ENCODE peak calls at places on chromosomes 2 and 18, in four cellular contexts. One of them, this sample, is unnamed.

GRCh38 chr2:230968921-230969672 is 26.8 kb upstream of the SPATA3 start:
- DNase-seq in activated CD8-positive, alpha-beta memory T cell treated with anti-CD3 and anti-CD28 coated beads for 24 hours: peak
- DNase-seq in iris pigment epithelial cell: no peak
- DNase-seq in AG08395: no peak
- DNase-seq in this sample: no peak

GRCh38 chr2:65431417-65432226 is 777 bp downstream of the SPRED2 start:
- DNase-seq in activated CD8-positive, alpha-beta memory T cell treated with anti-CD3 and anti-CD28 coated beads for 24 hours: peak
- DNase-seq in iris pigment epithelial cell: peak
- DNase-seq in AG08395: no peak
- DNase-seq in this sample: no peak

GRCh38 chr2:30191831-30192271 is 39.5 kb upstream of the LBH start:
- DNase-seq in activated CD8-positive, alpha-beta memory T cell treated with anti-CD3 and anti-CD28 coated beads for 24 hours: no peak
- DNase-seq in iris pigment epithelial cell: no peak
- DNase-seq in AG08395: no peak
- DNase-seq in this sample: no peak

GRCh38 chr2:111946294-111947114 is 48.1 kb downstream of the MERTK start:
- DNase-seq in activated CD8-positive, alpha-beta memory T cell treated with anti-CD3 and anti-CD28 coated beads for 24 hours: no peak
- DNase-seq in iris pigment epithelial cell: peak
- DNase-seq in AG08395: peak
- DNase-seq in this sample: no peak

GRCh38 chr2:128270306-128271185 is 48.1 kb downstream of the HS6ST1 start:
- DNase-seq in activated CD8-positive, alpha-beta memory T cell treated with anti-CD3 and anti-CD28 coated beads for 24 hours: no peak
- DNase-seq in iris pigment epithelial cell: no peak
- DNase-seq in AG08395: no peak
- DNase-seq in this sample: no peak

GRCh38 chr2:9739508-9739907 is 103.8 kb upstream of the TAF1B start:
- DNase-seq in activated CD8-positive, alpha-beta memory T cell treated with anti-CD3 and anti-CD28 coated beads for 24 hours: peak
- DNase-seq in iris pigment epithelial cell: no peak
- DNase-seq in AG08395: peak
- DNase-seq in this sample: peak

GRCh38 chr2:72819501-72819900 is 6.3 kb downstream of the EXOC6B start:
- DNase-seq in activated CD8-positive, alpha-beta memory T cell treated with anti-CD3 and anti-CD28 coated beads for 24 hours: no peak
- DNase-seq in iris pigment epithelial cell: no peak
- DNase-seq in AG08395: no peak
- DNase-seq in this sample: no peak

GRCh38 chr2:100262555-100263320 is 59.6 kb downstream of the LONRF2 start:
- DNase-seq in activated CD8-positive, alpha-beta memory T cell treated with anti-CD3 and anti-CD28 coated beads for 24 hours: peak
- DNase-seq in iris pigment epithelial cell: peak
- DNase-seq in AG08395: peak
- DNase-seq in this sample: peak

GRCh38 chr2:205435970-205436369 is 246.3 kb upstream of the NRP2 start:
- DNase-seq in activated CD8-positive, alpha-beta memory T cell treated with anti-CD3 and anti-CD28 coated beads for 24 hours: no peak
- DNase-seq in iris pigment epithelial cell: peak
- DNase-seq in AG08395: no peak
- DNase-seq in this sample: no peak

GRCh38 chr2:174341995-174342571 is 7.3 kb downstream of the SP9 start:
- DNase-seq in activated CD8-positive, alpha-beta memory T cell treated with anti-CD3 and anti-CD28 coated beads for 24 hours: peak
- DNase-seq in iris pigment epithelial cell: no peak
- DNase-seq in AG08395: no peak
- DNase-seq in this sample: no peak

GRCh38 chr2:108573070-108573469 is 38.8 kb downstream of the LIMS1 start:
- DNase-seq in activated CD8-positive, alpha-beta memory T cell treated with anti-CD3 and anti-CD28 coated beads for 24 hours: no peak
- DNase-seq in iris pigment epithelial cell: peak
- DNase-seq in AG08395: peak
- DNase-seq in this sample: no peak

GRCh38 chr18:72672364-72673151 is 128.4 kb upstream of the CBLN2 start:
- DNase-seq in activated CD8-positive, alpha-beta memory T cell treated with anti-CD3 and anti-CD28 coated beads for 24 hours: no peak
- DNase-seq in iris pigment epithelial cell: peak
- DNase-seq in AG08395: peak
- DNase-seq in this sample: no peak

GRCh38 chr2:134120160-134120717 is 133.6 kb upstream of the MGAT5 start:
- DNase-seq in activated CD8-positive, alpha-beta memory T cell treated with anti-CD3 and anti-CD28 coated beads for 24 hours: no peak
- DNase-seq in iris pigment epithelial cell: no peak
- DNase-seq in AG08395: no peak
- DNase-seq in this sample: no peak